ENCODE peak calls at places on chromosomes 3 and 15, in six cellular contexts. G, L, U, H, X and Q are unnamed samples.

GRCh38 chr15:74136584-74137543 is 6.5 kb downstream of the ISLR2 start:
- DNase-seq in H (peak), X (no peak), L (no peak), U (no peak), G (no peak), Q (no peak)

GRCh38 chr3:8652323-8652987 is 7.9 kb upstream of the SSUH2 start:
- DNase-seq in G (no peak), H (no peak), X (no peak), U (no peak), L (no peak), Q (no peak)

GRCh38 chr3:139715736-139716135 is 38.0 kb upstream of the NMNAT3 start:
- DNase-seq in G (no peak), X (no peak), H (no peak), L (no peak), U (no peak), Q (no peak)

GRCh38 chr3:4898454-4899313 is 80.6 kb upstream of the BHLHE40 start:
- DNase-seq in G (no peak), U (no peak), L (no peak), H (no peak), X (no peak), Q (no peak)

GRCh38 chr15:80595391-80595790 is 99.7 kb upstream of the ABHD17C start:
- DNase-seq in L (no peak), X (no peak), H (no peak), G (no peak), U (no peak), Q (no peak)

GRCh38 chr3:52522651-52523251 is 10.9 kb downstream of the NT5DC2 start:
- DNase-seq in L (no peak), X (no peak), G (no peak), H (peak), U (no peak), Q (no peak)

GRCh38 chr3:21889166-21889565 is 138.2 kb upstream of the ZNF385D start:
- DNase-seq in G (no peak), X (no peak), U (no peak), L (no peak), H (no peak), Q (no peak)

GRCh38 chr3:12753275-12754028 is 5.6 kb downstream of the TMEM40 start:
- DNase-seq in X (no peak), U (no peak), H (no peak), L (no peak), G (no peak), Q (no peak)

GRCh38 chr3:133663569-133664313 is 2.0 kb upstream of the TOPBP1 start:
- DNase-seq in H (no peak), L (peak), X (no peak), U (no peak), G (no peak), Q (no peak)

GRCh38 chr3:109569121-109569520 is 231.8 kb upstream of the DPPA4 start:
- DNase-seq in L (no peak), U (no peak), G (no peak), H (no peak), X (no peak), Q (no peak)

GRCh38 chr3:107241217-107241616 is 136.0 kb upstream of the CCDC54 start:
- DNase-seq in X (no peak), G (no peak), U (no peak), L (peak), H (peak), Q (no peak)

GRCh38 chr3:183331518-183331917 is 78.5 kb downstream of the B3GNT5 start:
- DNase-seq in U (no peak), X (no peak), L (no peak), H (no peak), G (no peak), Q (no peak)

GRCh38 chr3:147930417-147930816 is 521.3 kb downstream of the ZIC1 start:
- DNase-seq in U (no peak), X (no peak), L (no peak), G (no peak), H (no peak), Q (no peak)

GRCh38 chr3:66593978-66594377 is 93.2 kb upstream of the LRIG1 start:
- DNase-seq in U (no peak), L (no peak), G (peak), X (no peak), H (no peak), Q (no peak)

GRCh38 chr3:67463656-67464055 is 190.8 kb downstream of the SUCLG2 start:
- DNase-seq in U (no peak), H (no peak), X (no peak), L (no peak), G (no peak), Q (no peak)

GRCh38 chr3:15265655-15266509 is 59.8 kb downstream of the CAPN7 start:
- DNase-seq in L (no peak), G (no peak), U (no peak), X (no peak), H (no peak), Q (no peak)

GRCh38 chr15:76327191-76328105 is 9.1 kb upstream of the ISL2 start:
- DNase-seq in G (no peak), X (no peak), U (no peak), L (no peak), H (no peak), Q (no peak)

GRCh38 chr15:62426387-62426956 is 261.4 kb upstream of the C2CD4B start:
- DNase-seq in X (no peak), H (no peak), L (no peak), U (no peak), G (no peak), Q (no peak)

GRCh38 chr15:64774556-64775523 is 549 bp downstream of the RBPMS2 start:
- DNase-seq in H (peak), U (no peak), G (no peak), X (no peak), L (no peak), Q (no peak)

GRCh38 chr3:43013743-43014155 is 34.6 kb downstream of the GASK1A start:
- DNase-seq in U (no peak), L (no peak), H (no peak), X (no peak), G (no peak), Q (no peak)

GRCh38 chr3:11568503-11569155 is 75.1 kb downstream of the VGLL4 start:
- DNase-seq in H (peak), G (peak), X (no peak), L (no peak), U (no peak), Q (no peak)

GRCh38 chr3:39112535-39112934 is 5.1 kb downstream of the TTC21A start:
- DNase-seq in G (no peak), L (no peak), H (no peak), U (no peak), X (no peak), Q (no peak)

GRCh38 chr3:131544557-131544956 is 41.8 kb upstream of the MRPL3 start:
- DNase-seq in G (no peak), L (no peak), U (no peak), H (no peak), X (no peak), Q (no peak)

GRCh38 chr3:188266581-188267274 is 112.8 kb downstream of the LPP start:
- DNase-seq in H (no peak), U (no peak), X (no peak), L (no peak), G (peak), Q (no peak)

GRCh38 chr3:59880717-59881116 is 830.9 kb upstream of the CFAP20DC start:
- DNase-seq in X (no peak), H (no peak), G (no peak), L (no peak), U (no peak), Q (no peak)

GRCh38 chr3:13069495-13069894 is 3.7 kb downstream of the IQSEC1 start:
- DNase-seq in G (no peak), L (peak), H (no peak), X (no peak), U (peak), Q (no peak)

GRCh38 chr15:59438891-59439290 is 905 bp downstream of the FAM81A start:
- DNase-seq in U (no peak), H (peak), L (peak), X (no peak), G (no peak), Q (no peak)

GRCh38 chr3:181839915-181840295 is 128.2 kb downstream of the SOX2 start:
- DNase-seq in U (no peak), X (no peak), L (no peak), H (no peak), G (no peak), Q (no peak)

GRCh38 chr15:75233504-75234190 is 24.5 kb upstream of the GOLGA6C start:
- DNase-seq in L (no peak), G (no peak), X (no peak), U (no peak), H (peak), Q (no peak)

GRCh38 chr3:156532730-156533129 is 22.2 kb downstream of the SSR3 start:
- DNase-seq in U (no peak), X (no peak), H (no peak), L (no peak), G (no peak), Q (no peak)

GRCh38 chr3:134916276-134916961 is 121.4 kb downstream of the EPHB1 start:
- DNase-seq in X (no peak), L (no peak), U (no peak), G (no peak), H (no peak), Q (no peak)

GRCh38 chr15:51830279-51830806 is 890 bp downstream of the TMOD3 start:
- DNase-seq in X (no peak), H (no peak), L (peak), G (no peak), U (no peak), Q (peak)

GRCh38 chr3:194250104-194251002 is 100.8 kb downstream of the CPN2 start:
- DNase-seq in G (no peak), X (no peak), L (no peak), U (no peak), H (peak), Q (no peak)